ENCODE peak calls at places on chromosomes 13 and 19, in five cellular contexts. N is neuronal stem cell, Q is H9, L is IMR-90, D is H1. Z is an unnamed sample.

GRCh38 chr13:114038211-114038613 is 64.3 kb upstream of the C13orf46 start:
- DNase-seq in N (no peak), Q (no peak), L (no peak), D (no peak), Z (no peak)

GRCh38 chr19:339262-339887 is 5.2 kb downstream of the MIER2 start:
- DNase-seq in N (no peak), Q (no peak), L (peak; percentile 22), D (no peak), Z (no peak)

GRCh38 chr13:23460309-23460708 is 26.8 kb upstream of the SACS start:
- DNase-seq in N (no peak), Q (no peak), L (no peak), D (no peak), Z (no peak)

GRCh38 chr19:47637550-47637949 is 28.6 kb downstream of the BICRA start:
- DNase-seq in N (no peak), Q (no peak), L (no peak), D (no peak), Z (peak; percentile 87)

GRCh38 chr19:19613456-19613855 is 5.0 kb downstream of the PBX4 start:
- DNase-seq in N (no peak), Q (no peak), L (no peak), D (no peak), Z (no peak)

GRCh38 chr19:15159251-15159650 is 41.5 kb downstream of the NOTCH3 start:
- DNase-seq in N (no peak), Q (no peak), L (peak; percentile 33), D (no peak), Z (peak; percentile 24)

GRCh38 chr13:82647540-82647939 is 1234.7 kb downstream of the SLITRK1 start:
- DNase-seq in N (no peak), Q (peak; percentile 43), L (no peak), D (no peak), Z (no peak)

GRCh38 chr13:109691689-109692088 is 94.7 kb downstream of the IRS2 start:
- DNase-seq in N (no peak), Q (no peak), L (no peak), D (no peak), Z (no peak)

GRCh38 chr13:24252136-24252535 is 57.2 kb upstream of the C1QTNF9 start:
- DNase-seq in N (no peak), Q (no peak), L (no peak), D (no peak), Z (no peak)

GRCh38 chr19:8185343-8186068 is 23.7 kb upstream of the CERS4 start:
- DNase-seq in N (no peak), Q (no peak), L (no peak), D (no peak), Z (no peak)

GRCh38 chr19:16590876-16591802 is 18.9 kb upstream of the SLC35E1 start:
- DNase-seq in N (no peak), Q (no peak), L (no peak), D (no peak), Z (no peak)

GRCh38 chr13:32829676-32830091 is 186.5 kb upstream of the KL start:
- DNase-seq in N (no peak), Q (peak; percentile 53), L (peak; percentile 77), D (no peak), Z (peak; percentile 67)

GRCh38 chr13:76882431-76882830 is 3.8 kb downstream of the KCTD12 start:
- DNase-seq in N (no peak), Q (no peak), L (no peak), D (no peak), Z (peak; percentile 24)

GRCh38 chr13:43122706-43123268 is 99.4 kb downstream of the DNAJC15 start:
- DNase-seq in N (no peak), Q (no peak), L (no peak), D (no peak), Z (no peak)

GRCh38 chr19:43362179-43362578 is 8.7 kb downstream of the CD177 start:
- DNase-seq in N (no peak), Q (no peak), L (peak; percentile 64), D (no peak), Z (no peak)

GRCh38 chr19:33194527-33194883 is 375 bp downstream of the LRP3 start:
- DNase-seq in N (no peak), Q (no peak), L (no peak), D (no peak), Z (peak; percentile 3)

GRCh38 chr13:22428188-22428828 is 752.5 kb upstream of the SGCG start:
- DNase-seq in N (no peak), Q (no peak), L (no peak), D (no peak), Z (peak; percentile 69)

GRCh38 chr13:45339867-45340266 is 1.1 kb downstream of the TPT1 start:
- DNase-seq in N (no peak), Q (no peak), L (no peak), D (no peak), Z (no peak)

GRCh38 chr13:32021785-32022184 is 9.8 kb upstream of the FRY start:
- DNase-seq in N (no peak), Q (no peak), L (no peak), D (no peak), Z (no peak)

GRCh38 chr13:49604570-49604969 is 19.2 kb upstream of the RCBTB1 start:
- DNase-seq in N (no peak), Q (no peak), L (no peak), D (no peak), Z (no peak)

GRCh38 chr13:113506025-113506685 is 15.6 kb upstream of the DCUN1D2 start:
- DNase-seq in N (no peak), Q (no peak), L (no peak), D (no peak), Z (no peak)

GRCh38 chr13:111919826-111920225 is 147.1 kb upstream of the SOX1 start:
- DNase-seq in N (no peak), Q (peak; percentile 25), L (no peak), D (no peak), Z (no peak)

GRCh38 chr19:15439821-15440641 is 9.7 kb downstream of the WIZ start:
- DNase-seq in N (no peak), Q (no peak), L (no peak), D (no peak), Z (no peak)

GRCh38 chr19:7483720-7484201 is 5.1 kb downstream of the PEX11G start:
- DNase-seq in N (no peak), Q (no peak), L (no peak), D (no peak), Z (no peak)

GRCh38 chr13:30408319-30409101 is 13.8 kb upstream of the UBE2L5 start:
- DNase-seq in N (peak; percentile 87), Q (peak; percentile 98), L (peak; percentile 79), D (peak; percentile 97), Z (peak; percentile 88)

GRCh38 chr13:113064534-113065405 is 40.8 kb upstream of the F7 start:
- DNase-seq in N (no peak), Q (no peak), L (peak; percentile 60), D (no peak), Z (peak; percentile 49)

GRCh38 chr19:48920949-48921348 is 12.6 kb upstream of the DHDH start:
- DNase-seq in N (no peak), Q (no peak), L (no peak), D (no peak), Z (no peak)

GRCh38 chr13:26921918-26922317 is 161.3 kb upstream of the GPR12 start:
- DNase-seq in N (no peak), Q (no peak), L (no peak), D (no peak), Z (no peak)

GRCh38 chr19:49997709-49998108 is 27.5 kb downstream of the VRK3 start:
- DNase-seq in N (no peak), Q (peak; percentile 75), L (peak; percentile 13), D (peak; percentile 51), Z (peak; percentile 29)

GRCh38 chr13:49210669-49211068 is 9.5 kb upstream of the MLNR start:
- DNase-seq in N (no peak), Q (no peak), L (no peak), D (no peak), Z (no peak)

GRCh38 chr19:8307400-8307964 is 676 bp downstream of the CD320 start:
- DNase-seq in N (no peak), Q (no peak), L (no peak), D (no peak), Z (no peak)

GRCh38 chr19:28610731-28611130 is 602.2 kb downstream of the UQCRFS1 start:
- DNase-seq in N (no peak), Q (no peak), L (no peak), D (no peak), Z (no peak)

GRCh38 chr13:93561553-93561952 is 334.9 kb downstream of the GPC6 start:
- DNase-seq in N (no peak), Q (no peak), L (no peak), D (no peak), Z (no peak)
- H2BK15ac ChIP-seq in N (no peak overlapping the region), Q (no peak overlapping the region), L (no peak overlapping the region), D (no peak overlapping the region), Z (no peak overlapping the region)

DNA sequence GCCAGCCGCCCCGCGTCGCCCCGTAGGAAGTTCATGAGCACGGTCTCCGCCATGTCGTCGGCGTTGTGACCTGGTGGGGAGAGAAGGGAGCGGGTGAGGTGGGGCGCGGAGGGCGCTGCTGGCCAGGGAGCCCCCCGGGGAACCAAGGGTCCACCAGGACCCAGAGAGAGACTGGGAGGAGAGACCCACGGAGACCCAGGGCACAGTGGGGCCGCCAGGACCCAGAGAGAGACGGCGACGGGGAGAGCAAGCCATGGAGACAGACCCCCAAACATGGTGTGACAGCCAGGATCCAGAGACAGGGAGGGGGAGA is 9.2 kb downstream of the CTU1 start:
- DNase-seq in N (no peak), Q (no peak), L (no peak), D (no peak), Z (no peak)
- H4K91ac ChIP-seq in N (no peak overlapping the region), Q (no peak overlapping the region), L (no peak overlapping the region), D (no peak overlapping the region), Z (no peak overlapping the region)

GRCh38 chr13:35720690-35721554 is 244.4 kb upstream of the MAB21L1 start:
- DNase-seq in N (peak; percentile 74), Q (peak; percentile 80), L (peak; percentile 46), D (peak; percentile 93), Z (peak; percentile 57)
- H3K4ac ChIP-seq in N (no peak overlapping the region), Q (no peak overlapping the region), L (peak overlapping the region; percentile 5), D (no peak overlapping the region), Z (no peak overlapping the region)

GRCh38 chr13:98972059-98972458 is 5.8 kb downstream of the DOCK9 start:
- DNase-seq in N (no peak), Q (no peak), L (no peak), D (no peak), Z (no peak)
- H2BK15ac ChIP-seq in N (no peak overlapping the region), Q (no peak overlapping the region), L (no peak overlapping the region), D (no peak overlapping the region), Z (no peak overlapping the region)

GRCh38 chr19:2461751-2462634 is 5.2 kb upstream of the LMNB2 start:
- DNase-seq in N (peak; percentile 56), Q (peak; percentile 84), L (peak; percentile 56), D (peak; percentile 82), Z (peak; percentile 68)
- H4K91ac ChIP-seq in N (no peak overlapping the region), Q (no peak overlapping the region), L (peak overlapping the region; percentile 85), D (peak overlapping the region; percentile 54), Z (peak overlapping the region; percentile 41)